ENCODE peak calls at places on chromosomes 3 and 15, in six cellular contexts. One of them, this sample, is unnamed.

GRCh38 chr3:12405432-12406272 is 78.6 kb upstream of the TSEN2 start:
- DNase-seq in Peyer's patch: peak; percentile 91
- DNase-seq in sigmoid colon: peak; percentile 95
- DNase-seq in transverse colon: peak; percentile 86
- DNase-seq in lower lobe of right lung: peak; percentile 86
- DNase-seq in iPS DF 6.9: no peak
- DNase-seq in this sample: no peak

GRCh38 chr3:130386604-130387263 is 41.3 kb downstream of the COL6A5 start:
- DNase-seq in Peyer's patch: no peak
- DNase-seq in sigmoid colon: no peak
- DNase-seq in transverse colon: no peak
- DNase-seq in lower lobe of right lung: no peak
- DNase-seq in iPS DF 6.9: no peak
- DNase-seq in this sample: no peak

GRCh38 chr3:188310270-188310710 is 156.3 kb downstream of the LPP start:
- DNase-seq in Peyer's patch: no peak
- DNase-seq in sigmoid colon: no peak
- DNase-seq in transverse colon: no peak
- DNase-seq in lower lobe of right lung: no peak
- DNase-seq in iPS DF 6.9: no peak
- DNase-seq in this sample: no peak

GRCh38 chr3:70053293-70053692 is 53.8 kb downstream of the SAMMSON start:
- DNase-seq in Peyer's patch: no peak
- DNase-seq in sigmoid colon: no peak
- DNase-seq in transverse colon: no peak
- DNase-seq in lower lobe of right lung: no peak
- DNase-seq in iPS DF 6.9: no peak
- DNase-seq in this sample: no peak

GRCh38 chr3:20645340-20645739 is 459.3 kb upstream of the SGO1 start:
- DNase-seq in Peyer's patch: no peak
- DNase-seq in sigmoid colon: no peak
- DNase-seq in transverse colon: no peak
- DNase-seq in lower lobe of right lung: no peak
- DNase-seq in iPS DF 6.9: no peak
- DNase-seq in this sample: no peak

GRCh38 chr15:55737373-55737772 is 5.6 kb downstream of the PRTG start:
- DNase-seq in Peyer's patch: no peak
- DNase-seq in sigmoid colon: no peak
- DNase-seq in transverse colon: no peak
- DNase-seq in lower lobe of right lung: no peak
- DNase-seq in iPS DF 6.9: no peak
- DNase-seq in this sample: no peak

GRCh38 chr3:72421786-72422185 is 426.5 kb downstream of the SHQ1 start:
- DNase-seq in Peyer's patch: no peak
- DNase-seq in sigmoid colon: no peak
- DNase-seq in transverse colon: no peak
- DNase-seq in lower lobe of right lung: no peak
- DNase-seq in iPS DF 6.9: no peak
- DNase-seq in this sample: no peak

GRCh38 chr3:153442799-153443487 is 280.9 kb downstream of the RAP2B start:
- DNase-seq in Peyer's patch: no peak
- DNase-seq in sigmoid colon: no peak
- DNase-seq in transverse colon: no peak
- DNase-seq in lower lobe of right lung: no peak
- DNase-seq in iPS DF 6.9: no peak
- DNase-seq in this sample: no peak

GRCh38 chr3:18652781-18653180 is 227.6 kb upstream of the SATB1 start:
- DNase-seq in Peyer's patch: no peak
- DNase-seq in sigmoid colon: no peak
- DNase-seq in transverse colon: no peak
- DNase-seq in lower lobe of right lung: no peak
- DNase-seq in iPS DF 6.9: no peak
- DNase-seq in this sample: no peak

GRCh38 chr3:172287811-172288477 is 160.3 kb downstream of the GHSR start:
- DNase-seq in Peyer's patch: no peak
- DNase-seq in sigmoid colon: no peak
- DNase-seq in transverse colon: no peak
- DNase-seq in lower lobe of right lung: no peak
- DNase-seq in iPS DF 6.9: no peak
- DNase-seq in this sample: no peak

GRCh38 chr3:55409802-55410201 is 77.3 kb downstream of the WNT5A start:
- DNase-seq in Peyer's patch: no peak
- DNase-seq in sigmoid colon: no peak
- DNase-seq in transverse colon: no peak
- DNase-seq in lower lobe of right lung: no peak
- DNase-seq in iPS DF 6.9: no peak
- DNase-seq in this sample: no peak

GRCh38 chr3:55484741-55485207 is 2.3 kb downstream of the WNT5A start:
- DNase-seq in Peyer's patch: no peak
- DNase-seq in sigmoid colon: no peak
- DNase-seq in transverse colon: no peak
- DNase-seq in lower lobe of right lung: no peak
- DNase-seq in iPS DF 6.9: no peak
- DNase-seq in this sample: no peak

GRCh38 chr3:151478376-151478702 is 17.5 kb upstream of the IGSF10 start:
- DNase-seq in Peyer's patch: no peak
- DNase-seq in sigmoid colon: no peak
- DNase-seq in transverse colon: no peak
- DNase-seq in lower lobe of right lung: no peak
- DNase-seq in iPS DF 6.9: no peak
- DNase-seq in this sample: no peak

GRCh38 chr15:88385078-88385700 is 82.0 kb downstream of the MRPL46 start:
- DNase-seq in Peyer's patch: no peak
- DNase-seq in sigmoid colon: no peak
- DNase-seq in transverse colon: no peak
- DNase-seq in lower lobe of right lung: no peak
- DNase-seq in iPS DF 6.9: no peak
- DNase-seq in this sample: no peak

GRCh38 chr15:56936929-56937328 is 18.5 kb downstream of the TCF12 start:
- DNase-seq in Peyer's patch: no peak
- DNase-seq in sigmoid colon: no peak
- DNase-seq in transverse colon: no peak
- DNase-seq in lower lobe of right lung: no peak
- DNase-seq in iPS DF 6.9: no peak
- DNase-seq in this sample: no peak

GRCh38 chr15:79918278-79918677 is 21.5 kb upstream of the MTHFS start:
- DNase-seq in Peyer's patch: no peak
- DNase-seq in sigmoid colon: no peak
- DNase-seq in transverse colon: no peak
- DNase-seq in lower lobe of right lung: peak; percentile 45
- DNase-seq in iPS DF 6.9: no peak
- DNase-seq in this sample: no peak
- H3K9me3 ChIP-seq in Peyer's patch: peaks cover 27% of the 10 kb centered on the region
- H3K9me3 ChIP-seq in sigmoid colon: peaks cover 45% of the 10 kb centered on the region
- H3K9me3 ChIP-seq in transverse colon: peaks cover 70% of the 10 kb centered on the region
- H3K9me3 ChIP-seq in lower lobe of right lung: peaks cover 79% of the 10 kb centered on the region
- H3K9me3 ChIP-seq in iPS DF 6.9: peaks cover 5% of the 10 kb centered on the region
- H3K9me3 ChIP-seq in this sample: peaks cover 41% of the 10 kb centered on the region

GRCh38 chr15:100714034-100714748 is 111.8 kb downstream of the ASB7 start:
- DNase-seq in Peyer's patch: no peak
- DNase-seq in sigmoid colon: peak; percentile 49
- DNase-seq in transverse colon: no peak
- DNase-seq in lower lobe of right lung: no peak
- DNase-seq in iPS DF 6.9: no peak
- DNase-seq in this sample: no peak
- H3K4me1 ChIP-seq in Peyer's patch: no peaks in the 10 kb centered on the region
- H3K4me1 ChIP-seq in sigmoid colon: no peaks in the 10 kb centered on the region
- H3K4me1 ChIP-seq in transverse colon: peaks cover 16% of the 10 kb centered on the region
- H3K4me1 ChIP-seq in lower lobe of right lung: peaks cover 48% of the 10 kb centered on the region
- H3K4me1 ChIP-seq in iPS DF 6.9: no peaks in the 10 kb centered on the region
- H3K4me1 ChIP-seq in this sample: no peaks in the 10 kb centered on the region

DNA sequence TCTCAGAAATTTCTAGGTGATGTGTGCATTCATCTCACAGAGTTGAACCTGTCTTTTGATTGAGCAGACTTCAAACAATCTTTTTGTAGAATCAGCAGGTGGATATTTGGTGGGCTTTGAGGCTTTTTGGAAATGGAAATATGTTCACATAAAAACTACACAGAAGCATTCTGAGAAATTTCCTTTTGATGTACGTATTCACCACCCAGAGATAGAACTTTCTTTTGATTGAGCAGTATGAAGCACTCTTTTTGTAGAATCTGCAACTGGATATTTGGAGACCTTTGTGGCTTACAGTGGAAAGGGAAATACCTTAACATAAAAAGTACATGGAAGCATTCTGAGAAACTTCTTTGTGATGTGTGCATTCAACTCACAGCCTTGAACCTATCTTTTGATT is 3515.0 kb downstream of the GOLGA6L6 start:
- DNase-seq in Peyer's patch: no peak
- DNase-seq in sigmoid colon: no peak
- DNase-seq in transverse colon: no peak
- DNase-seq in lower lobe of right lung: no peak
- DNase-seq in iPS DF 6.9: no peak
- DNase-seq in this sample: no peak
- H3K9me3 ChIP-seq in Peyer's patch: no peaks in the 10 kb centered on the region
- H3K9me3 ChIP-seq in sigmoid colon: no peaks in the 10 kb centered on the region
- H3K9me3 ChIP-seq in transverse colon: peaks cover 21% of the 10 kb centered on the region
- H3K9me3 ChIP-seq in lower lobe of right lung: peaks cover 12% of the 10 kb centered on the region
- H3K9me3 ChIP-seq in iPS DF 6.9: no peaks in the 10 kb centered on the region
- H3K9me3 ChIP-seq in this sample: no peaks in the 10 kb centered on the region

GRCh38 chr3:52444860-52445793 is at the start of gene SEMA3G:
- DNase-seq in Peyer's patch: peak; percentile 93
- DNase-seq in sigmoid colon: peak; percentile 81
- DNase-seq in transverse colon: peak; percentile 87
- DNase-seq in lower lobe of right lung: peak; percentile 91
- DNase-seq in iPS DF 6.9: peak; percentile 57
- DNase-seq in this sample: peak; percentile 74

GRCh38 chr3:52447512-52448355 is 2.8 kb upstream of the SEMA3G start:
- DNase-seq in Peyer's patch: no peak
- DNase-seq in sigmoid colon: no peak
- DNase-seq in transverse colon: no peak
- DNase-seq in lower lobe of right lung: no peak
- DNase-seq in iPS DF 6.9: no peak
- DNase-seq in this sample: no peak

GRCh38 chr3:52446631-52447511 is 2.0 kb upstream of the SEMA3G start:
- DNase-seq in Peyer's patch: peak; percentile 85
- DNase-seq in sigmoid colon: peak; percentile 81
- DNase-seq in transverse colon: peak; percentile 72
- DNase-seq in lower lobe of right lung: peak; percentile 67
- DNase-seq in iPS DF 6.9: peak; percentile 82
- DNase-seq in this sample: peak; percentile 69

GRCh38 chr3:52443791-52444687 is 864 bp downstream of the SEMA3G start:
- DNase-seq in Peyer's patch: no peak
- DNase-seq in sigmoid colon: no peak
- DNase-seq in transverse colon: no peak
- DNase-seq in lower lobe of right lung: no peak
- DNase-seq in iPS DF 6.9: no peak
- DNase-seq in this sample: no peak

GRCh38 chr3:52446042-52446441 is 1.1 kb upstream of the SEMA3G start:
- DNase-seq in Peyer's patch: no peak
- DNase-seq in sigmoid colon: no peak
- DNase-seq in transverse colon: no peak
- DNase-seq in lower lobe of right lung: no peak
- DNase-seq in iPS DF 6.9: no peak
- DNase-seq in this sample: no peak
- H3K4me1 ChIP-seq in Peyer's patch: no peaks in the 10 kb centered on the region
- H3K4me1 ChIP-seq in sigmoid colon: no peaks in the 10 kb centered on the region
- H3K4me1 ChIP-seq in transverse colon: peaks cover 15% of the 10 kb centered on the region
- H3K4me1 ChIP-seq in lower lobe of right lung: peaks cover 28% of the 10 kb centered on the region
- H3K4me1 ChIP-seq in iPS DF 6.9: peaks cover 10% of the 10 kb centered on the region
- H3K4me1 ChIP-seq in this sample: peaks cover 16% of the 10 kb centered on the region

GRCh38 chr15:100588638-100589242 is 13.2 kb downstream of the LINS1 start:
- DNase-seq in Peyer's patch: no peak
- DNase-seq in sigmoid colon: no peak
- DNase-seq in transverse colon: no peak
- DNase-seq in lower lobe of right lung: no peak
- DNase-seq in iPS DF 6.9: no peak
- DNase-seq in this sample: no peak
- H3K9me3 ChIP-seq in Peyer's patch: no peaks in the 10 kb centered on the region
- H3K9me3 ChIP-seq in sigmoid colon: no peaks in the 10 kb centered on the region
- H3K9me3 ChIP-seq in transverse colon: peaks cover 8% of the 10 kb centered on the region
- H3K9me3 ChIP-seq in lower lobe of right lung: peaks cover 12% of the 10 kb centered on the region
- H3K9me3 ChIP-seq in iPS DF 6.9: peaks cover 2% of the 10 kb centered on the region
- H3K9me3 ChIP-seq in this sample: peaks cover 7% of the 10 kb centered on the region

GRCh38 chr3:48466386-48467109 is 20.0 kb downstream of the ATRIP start:
- DNase-seq in Peyer's patch: peak; percentile 61
- DNase-seq in sigmoid colon: peak; percentile 74
- DNase-seq in transverse colon: peak; percentile 48
- DNase-seq in lower lobe of right lung: peak; percentile 59
- DNase-seq in iPS DF 6.9: no peak
- DNase-seq in this sample: no peak
- H3K4me1 ChIP-seq in Peyer's patch: peaks cover 29% of the 10 kb centered on the region
- H3K4me1 ChIP-seq in sigmoid colon: no peaks in the 10 kb centered on the region
- H3K4me1 ChIP-seq in transverse colon: peaks cover 63% of the 10 kb centered on the region
- H3K4me1 ChIP-seq in lower lobe of right lung: peaks cover 69% of the 10 kb centered on the region
- H3K4me1 ChIP-seq in iPS DF 6.9: peaks cover 7% of the 10 kb centered on the region
- H3K4me1 ChIP-seq in this sample: peaks cover 57% of the 10 kb centered on the region

GRCh38 chr15:86538141-86538540 is 458.5 kb downstream of the AGBL1 start:
- DNase-seq in Peyer's patch: no peak
- DNase-seq in sigmoid colon: no peak
- DNase-seq in transverse colon: no peak
- DNase-seq in lower lobe of right lung: no peak
- DNase-seq in iPS DF 6.9: no peak
- DNase-seq in this sample: no peak
- H3K9me3 ChIP-seq in Peyer's patch: no peaks in the 10 kb centered on the region
- H3K9me3 ChIP-seq in sigmoid colon: no peaks in the 10 kb centered on the region
- H3K9me3 ChIP-seq in transverse colon: no peaks in the 10 kb centered on the region
- H3K9me3 ChIP-seq in lower lobe of right lung: no peaks in the 10 kb centered on the region
- H3K9me3 ChIP-seq in iPS DF 6.9: no peaks in the 10 kb centered on the region
- H3K9me3 ChIP-seq in this sample: no peaks in the 10 kb centered on the region

GRCh38 chr15:89860851-89861360 is 32.9 kb downstream of the AP3S2 start:
- DNase-seq in Peyer's patch: peak; percentile 79
- DNase-seq in sigmoid colon: no peak
- DNase-seq in transverse colon: no peak
- DNase-seq in lower lobe of right lung: no peak
- DNase-seq in iPS DF 6.9: no peak
- DNase-seq in this sample: no peak

GRCh38 chr15:89864958-89865739 is 28.6 kb downstream of the AP3S2 start:
- DNase-seq in Peyer's patch: no peak
- DNase-seq in sigmoid colon: no peak
- DNase-seq in transverse colon: no peak
- DNase-seq in lower lobe of right lung: no peak
- DNase-seq in iPS DF 6.9: no peak
- DNase-seq in this sample: no peak

GRCh38 chr15:89860446-89860845 is 33.3 kb downstream of the AP3S2 start:
- DNase-seq in Peyer's patch: no peak
- DNase-seq in sigmoid colon: no peak
- DNase-seq in transverse colon: no peak
- DNase-seq in lower lobe of right lung: no peak
- DNase-seq in iPS DF 6.9: no peak
- DNase-seq in this sample: no peak

GRCh38 chr15:89858661-89859458 is 34.9 kb downstream of the AP3S2 start:
- DNase-seq in Peyer's patch: no peak
- DNase-seq in sigmoid colon: no peak
- DNase-seq in transverse colon: no peak
- DNase-seq in lower lobe of right lung: no peak
- DNase-seq in iPS DF 6.9: no peak
- DNase-seq in this sample: no peak

DNA sequence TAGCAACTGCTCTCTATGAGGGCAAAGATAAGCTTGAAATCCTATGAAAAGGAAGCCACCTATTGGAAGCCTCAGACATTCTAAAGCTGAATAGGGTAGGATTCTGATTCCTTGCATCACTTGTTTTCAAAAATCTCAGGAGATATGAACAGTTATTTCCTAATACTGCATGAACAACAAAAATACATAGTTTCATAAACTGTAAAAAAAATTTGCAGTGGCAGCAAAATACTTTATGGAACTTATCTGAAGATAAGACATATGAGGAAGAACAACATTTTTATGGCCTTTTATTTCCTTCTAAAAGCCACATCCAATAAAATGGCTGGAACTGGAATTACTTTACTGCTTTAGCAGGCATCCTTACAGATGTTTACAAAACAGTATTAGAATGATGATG is 29.9 kb downstream of the AP3S2 start:
- DNase-seq in Peyer's patch: no peak
- DNase-seq in sigmoid colon: no peak
- DNase-seq in transverse colon: no peak
- DNase-seq in lower lobe of right lung: no peak
- DNase-seq in iPS DF 6.9: no peak
- DNase-seq in this sample: no peak
- H3K4me1 ChIP-seq in Peyer's patch: no peaks in the 10 kb centered on the region
- H3K4me1 ChIP-seq in sigmoid colon: no peaks in the 10 kb centered on the region
- H3K4me1 ChIP-seq in transverse colon: peaks cover 58% of the 10 kb centered on the region
- H3K4me1 ChIP-seq in lower lobe of right lung: no peaks in the 10 kb centered on the region
- H3K4me1 ChIP-seq in iPS DF 6.9: no peaks in the 10 kb centered on the region
- H3K4me1 ChIP-seq in this sample: no peaks in the 10 kb centered on the region

This sample was measured in CD8-positive, alpha-beta T cell.